ENCODE peak calls at places on chromosomes 16 and 17, in five cellular contexts. Z is neuronal stem cell, F is heart right ventricle, U is thoracic aorta, H is cardiac muscle cell. M is an unnamed sample.

GRCh38 chr16:89373355-89374110 is 116.8 kb downstream of the ANKRD11 start:
- DNase-seq in U (no peak), Z (no peak), H (no peak), F (peak; percentile 51), M (no peak)

GRCh38 chr16:28212532-28212873 is 738 bp upstream of the XPO6 start:
- DNase-seq in Z (no peak), F (no peak), U (no peak), H (no peak), M (no peak)

GRCh38 chr17:6070895-6071511 is 824 bp downstream of the WSCD1 start:
- DNase-seq in F (peak; percentile 29), H (peak; percentile 64), Z (no peak), U (no peak), M (peak; percentile 61)

GRCh38 chr16:28621756-28622155 is 11.9 kb upstream of the SULT1A1 start:
- DNase-seq in F (no peak), Z (no peak), U (no peak), H (no peak), M (no peak)

GRCh38 chr16:3235856-3236669 is 1.1 kb upstream of the ZNF200 start:
- DNase-seq in H (peak; percentile 3), Z (no peak), F (peak; percentile 23), U (no peak), M (peak; percentile 40)

GRCh38 chr16:86044241-86044671 is 145.3 kb downstream of the IRF8 start:
- DNase-seq in Z (peak; percentile 38), H (peak; percentile 72), U (no peak), F (no peak), M (no peak)

GRCh38 chr16:314351-314750 is 31.4 kb downstream of the PDIA2 start:
- DNase-seq in U (no peak), F (no peak), H (no peak), Z (no peak), M (no peak)

GRCh38 chr16:84917492-84917891 is 93.8 kb downstream of the ZDHHC7 start:
- DNase-seq in U (no peak), H (no peak), F (peak; percentile 59), Z (no peak), M (no peak)

GRCh38 chr16:75058815-75059214 is 57.8 kb downstream of the LDHD start:
- DNase-seq in H (no peak), U (no peak), Z (no peak), F (no peak), M (no peak)

GRCh38 chr17:62792122-62792800 is 15.9 kb downstream of the MARCHF10 start:
- DNase-seq in U (no peak), F (no peak), Z (no peak), H (no peak), M (no peak)

GRCh38 chr17:63032141-63032540 is 66.1 kb downstream of the TANC2 start:
- DNase-seq in F (no peak), Z (no peak), H (no peak), U (no peak), M (no peak)

GRCh38 chr16:81693467-81694303 is 85.4 kb upstream of the PLCG2 start:
- DNase-seq in H (no peak), U (no peak), Z (no peak), F (no peak), M (no peak)

GRCh38 chr16:2533912-2534311 is 2.7 kb upstream of the CEMP1 start:
- DNase-seq in Z (no peak), U (no peak), F (no peak), H (no peak), M (no peak)

GRCh38 chr17:2853111-2853721 is 57.0 kb downstream of the RAP1GAP2 start:
- DNase-seq in U (peak; percentile 25), Z (no peak), H (peak; percentile 43), F (peak; percentile 68), M (no peak)

GRCh38 chr17:4895676-4896331 is 3.5 kb upstream of the C17orf107 start:
- DNase-seq in H (peak; percentile 38), Z (no peak), U (no peak), F (no peak), M (peak; percentile 48)

GRCh38 chr17:37743612-37743874 is 1.3 kb downstream of the HNF1B start:
- DNase-seq in H (no peak), U (no peak), F (no peak), Z (no peak), M (no peak)

GRCh38 chr16:31084584-31085298 is 4.0 kb downstream of the PRSS53 start:
- DNase-seq in F (no peak), Z (no peak), U (no peak), H (no peak), M (no peak)

GRCh38 chr17:40825596-40825995 is 3.2 kb upstream of the KRT10 start:
- DNase-seq in U (no peak), F (no peak), Z (no peak), H (no peak), M (no peak)

GRCh38 chr16:51657844-51658243 is 506.8 kb upstream of the SALL1 start:
- DNase-seq in H (no peak), U (no peak), F (no peak), Z (no peak), M (no peak)

GRCh38 chr16:62977876-62978275 is 941.6 kb upstream of the CDH8 start:
- DNase-seq in H (no peak), Z (no peak), U (no peak), F (no peak), M (no peak)

GRCh38 chr17:7029659-7030058 is 6.2 kb upstream of the SLC16A13 start:
- DNase-seq in H (no peak), Z (no peak), F (peak; percentile 72), U (no peak), M (no peak)

GRCh38 chr16:386641-387156 is 4.9 kb upstream of the PGAP6 start:
- DNase-seq in H (no peak), F (no peak), U (no peak), Z (no peak), M (no peak)

GRCh38 chr17:45852535-45853297 is 8.0 kb downstream of the SPPL2C start:
- DNase-seq in Z (peak; percentile 76), H (peak; percentile 78), F (peak; percentile 38), U (no peak), M (peak; percentile 58)

GRCh38 chr17:69716571-69716970 is 302.1 kb downstream of the MAP2K6 start:
- DNase-seq in F (no peak), H (no peak), U (no peak), Z (no peak), M (no peak)

GRCh38 chr16:71923941-71924690 is 28.8 kb downstream of the IST1 start:
- DNase-seq in U (no peak), F (no peak), Z (no peak), H (no peak), M (no peak)

GRCh38 chr17:67007266-67007665 is 37.1 kb upstream of the CACNG1 start:
- DNase-seq in F (no peak), H (no peak), U (no peak), Z (no peak), M (no peak)

DNA sequence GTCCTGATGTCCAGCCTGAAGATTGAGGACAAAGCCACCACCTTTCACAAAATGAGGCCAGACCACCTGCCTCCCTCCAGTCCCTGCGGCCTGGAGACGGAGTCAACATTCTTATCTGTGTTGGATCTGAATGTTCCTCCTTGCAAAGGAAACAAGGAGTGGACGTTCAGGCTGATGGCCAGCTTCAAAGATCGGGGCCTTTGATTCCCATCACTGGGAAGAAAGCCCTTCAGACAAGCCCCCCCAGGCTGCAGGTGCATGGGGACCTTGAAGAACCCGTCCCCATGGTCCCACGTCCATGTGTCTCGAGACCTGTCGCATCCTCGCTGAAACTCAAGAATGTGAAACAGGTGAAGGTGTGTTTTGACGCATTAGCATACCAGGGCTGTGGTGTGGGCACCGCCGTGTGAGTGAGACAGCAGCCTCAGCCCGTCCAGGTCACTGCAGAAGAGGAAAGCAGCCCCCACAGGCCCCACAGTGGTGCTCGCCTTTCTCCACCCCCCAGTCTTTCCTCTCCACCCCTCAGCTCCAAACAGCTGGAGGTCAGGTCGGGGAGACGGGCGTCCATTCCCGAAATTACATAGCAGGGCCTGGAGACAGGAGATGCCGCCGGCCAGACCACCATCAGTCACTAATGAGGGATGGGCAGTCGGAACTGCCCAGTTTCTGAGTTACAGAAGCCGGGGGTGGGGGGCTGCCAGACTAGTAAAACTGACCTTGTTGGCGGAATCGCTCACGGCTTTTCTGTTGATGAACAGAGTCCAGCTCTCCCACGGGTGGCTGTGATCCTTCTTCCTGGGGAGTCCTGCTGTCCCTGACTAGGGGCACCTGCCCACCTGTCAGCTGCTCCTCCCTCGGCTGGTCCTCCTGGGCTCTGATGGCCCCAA is 877 bp upstream of the CSNK1D start:
- DNase-seq in H (no peak), Z (no peak), U (no peak), F (no peak), M (no peak)
- H3K4me3 ChIP-seq in H (no peak overlapping the region), Z (peak overlapping the region; percentile 79), U (peak overlapping the region; percentile 99), F (peak overlapping the region; percentile 70), M (peak overlapping the region; percentile 95)

GRCh38 chr16:25689137-25689836 is 2.5 kb upstream of the HS3ST4 start:
- DNase-seq in U (no peak), Z (no peak), H (no peak), F (no peak), M (no peak)

GRCh38 chr16:25691519-25692091 is at the start of gene HS3ST4:
- DNase-seq in F (no peak), Z (peak; percentile 61), H (peak; percentile 71), U (no peak), M (no peak)

GRCh38 chr16:25692307-25692706 is 548 bp downstream of the HS3ST4 start:
- DNase-seq in Z (no peak), H (peak; percentile 48), U (no peak), F (no peak), M (no peak)

GRCh38 chr16:25692734-25693508 is 1.2 kb downstream of the HS3ST4 start:
- DNase-seq in F (no peak), U (no peak), H (peak; percentile 72), Z (peak; percentile 31), M (no peak)

GRCh38 chr16:25690563-25691143 is 1.1 kb upstream of the HS3ST4 start:
- DNase-seq in U (no peak), H (no peak), F (no peak), Z (no peak), M (no peak)
- H3K27me3 ChIP-seq in U (no peaks in the 10 kb centered on the region), H (peaks cover 62% of the 10 kb centered on the region), F (peaks cover 63% of the 10 kb centered on the region), Z (no peaks in the 10 kb centered on the region), M (peaks cover 4% of the 10 kb centered on the region)

DNA sequence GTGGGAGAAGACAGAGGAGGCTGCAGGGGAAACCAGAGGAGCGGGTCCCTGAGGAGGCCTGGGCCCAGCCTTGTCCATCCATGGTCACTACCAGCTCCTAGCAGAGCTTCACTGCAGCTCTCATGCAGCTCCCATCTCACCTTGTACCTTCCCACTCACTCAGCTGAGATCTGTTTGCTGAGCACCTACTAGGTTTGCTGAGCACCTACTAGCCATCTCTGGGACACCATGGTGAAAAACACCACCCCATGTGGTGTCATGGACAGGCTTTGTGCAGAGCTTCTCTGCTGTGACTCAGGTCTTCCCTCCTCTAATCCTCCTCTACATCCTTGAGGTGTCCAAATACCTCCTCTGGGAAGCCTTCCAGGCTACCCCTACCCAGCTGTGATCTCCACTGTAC is 58.6 kb downstream of the ENGASE start:
- DNase-seq in F (no peak), H (no peak), U (no peak), Z (no peak), M (no peak)
- H3K4me3 ChIP-seq in F (no peak overlapping the region), H (no peak overlapping the region), U (no peak overlapping the region), Z (no peak overlapping the region), M (no peak overlapping the region)

DNA sequence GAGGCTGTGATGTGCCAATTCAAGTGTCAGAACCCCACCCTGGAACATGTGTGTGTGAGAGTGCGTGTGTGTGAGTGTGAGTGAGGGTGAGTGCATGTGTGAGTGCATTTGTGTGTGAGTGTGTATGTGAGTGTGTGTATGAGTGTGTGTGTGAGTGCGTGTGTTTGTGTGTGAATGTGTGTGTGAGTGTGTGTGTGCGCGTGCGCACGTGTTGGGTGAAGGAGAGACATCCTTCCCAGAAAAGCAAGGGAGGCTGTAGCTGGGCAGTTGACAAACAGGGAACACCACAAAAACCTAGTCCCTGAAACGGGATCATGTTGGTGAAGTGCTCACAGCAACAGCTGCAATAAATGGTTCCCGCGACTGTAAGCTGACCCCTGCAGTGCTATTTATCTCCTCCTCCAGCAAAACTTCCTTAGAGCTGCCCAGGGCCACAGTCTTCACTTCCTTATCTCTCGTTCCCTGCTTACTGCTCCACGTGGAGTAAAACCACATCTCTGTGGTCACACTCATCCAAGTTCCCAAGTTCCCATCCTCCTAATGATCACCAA is 40.1 kb upstream of the RPL38 start:
- DNase-seq in U (no peak), F (no peak), Z (no peak), H (no peak), M (no peak)
- H3K27me3 ChIP-seq in U (no peaks in the 10 kb centered on the region), F (peaks cover 48% of the 10 kb centered on the region), Z (no peaks in the 10 kb centered on the region), H (no peaks in the 10 kb centered on the region), M (peaks cover 3% of the 10 kb centered on the region)

M was measured in HAP-1.